ENCODE peak calls at places on chromosome 1, in six cellular contexts. K is tibial artery, Y is endothelial cell, E is dorsolateral prefrontal cortex, T is NCI-H446, L is NCI-H82. C is an unnamed sample.

GRCh38 chr1:203544485-203544884 is 50.5 kb downstream of the OPTC start:
- DNase-seq in K (no peak), T (no peak), Y (no peak), L (no peak), E (no peak), C (no peak)

GRCh38 chr1:110916669-110917306 is 43.8 kb downstream of the CD53 start:
- DNase-seq in T (no peak), K (no peak), L (no peak), Y (no peak), E (no peak), C (no peak)

GRCh38 chr1:164611754-164612642 is 53.0 kb downstream of the PBX1 start:
- DNase-seq in K (no peak), T (no peak), E (no peak), Y (no peak), L (no peak), C (no peak)

GRCh38 chr1:15952317-15953258 is 23.3 kb downstream of the ZBTB17 start:
- DNase-seq in K (peak), Y (no peak), T (no peak), E (no peak), L (no peak), C (no peak)

GRCh38 chr1:7386226-7387052 is 384.7 kb upstream of the VAMP3 start:
- DNase-seq in L (peak), K (peak), T (peak), Y (no peak), E (peak), C (no peak)

GRCh38 chr1:115067460-115067859 is 21.8 kb downstream of the TSPAN2 start:
- DNase-seq in K (no peak), L (no peak), Y (no peak), T (no peak), E (no peak), C (no peak)

GRCh38 chr1:62436039-62436465 is 797 bp upstream of the USP1 start:
- DNase-seq in T (no peak), E (peak), L (no peak), Y (peak), K (no peak), C (peak)

GRCh38 chr1:94011709-94012590 is 102.7 kb upstream of the GCLM start:
- DNase-seq in T (no peak), L (no peak), E (no peak), K (no peak), Y (no peak), C (no peak)

GRCh38 chr1:12161662-12162458 is 4.9 kb upstream of the TNFRSF1B start:
- DNase-seq in K (peak), E (no peak), T (no peak), L (no peak), Y (no peak), C (no peak)

GRCh38 chr1:86703696-86704455 is 500 bp upstream of the SH3GLB1 start:
- DNase-seq in T (no peak), E (peak), Y (no peak), K (no peak), L (peak), C (peak)

GRCh38 chr1:35369922-35370671 is 101.6 kb downstream of the ZMYM4 start:
- DNase-seq in Y (peak), K (no peak), L (no peak), T (peak), E (no peak), C (peak)

GRCh38 chr1:244796719-244797406 is 38.6 kb upstream of the COX20 start:
- DNase-seq in E (peak), K (peak), T (peak), L (peak), Y (peak), C (peak)

GRCh38 chr1:3356827-3357457 is 97.5 kb upstream of the ARHGEF16 start:
- DNase-seq in K (no peak), Y (no peak), L (no peak), E (no peak), T (no peak), C (no peak)

GRCh38 chr1:108897865-108898720 is 21.3 kb downstream of the GPSM2 start:
- DNase-seq in Y (no peak), K (no peak), E (peak), T (peak), L (peak), C (peak)

GRCh38 chr1:111139956-111140679 is at the start of the genes CEPT1 and DRAM2:
- DNase-seq in K (peak), L (peak), E (peak), Y (peak), T (peak), C (peak)